ENCODE peak calls at places on chromosomes 12 and 14, in seven cellular contexts. One of them, this sample, is unnamed.

GRCh38 chr14:80388980-80389711 is 177.8 kb upstream of the DIO2 start:
- DNase-seq in renal cortical epithelial cell: peak
- DNase-seq in GM19239: no peak
- DNase-seq in HuH-7.5: no peak
- DNase-seq in stimulated activated CD4-positive, alpha-beta T cell treated with anti-CD3 and anti-CD28 coated beads, Interleukin-4, amount 100 ng/mL, for 24 hours: no peak
- DNase-seq in NCI-H524: no peak
- DNase-seq in GM04503: peak
- DNase-seq in this sample: no peak

GRCh38 chr12:21939435-21939834 is 1.8 kb downstream of the ABCC9 start:
- DNase-seq in GM19239: no peak
- DNase-seq in NCI-H524: peak
- DNase-seq in renal cortical epithelial cell: no peak
- DNase-seq in GM04503: no peak
- DNase-seq in HuH-7.5: no peak
- DNase-seq in stimulated activated CD4-positive, alpha-beta T cell treated with anti-CD3 and anti-CD28 coated beads, Interleukin-4, amount 100 ng/mL, for 24 hours: no peak
- DNase-seq in this sample: no peak

GRCh38 chr12:131709226-131709625 is 1.7 kb upstream of the SFSWAP start:
- DNase-seq in GM19239: no peak
- DNase-seq in NCI-H524: no peak
- DNase-seq in HuH-7.5: no peak
- DNase-seq in GM04503: no peak
- DNase-seq in renal cortical epithelial cell: no peak
- DNase-seq in stimulated activated CD4-positive, alpha-beta T cell treated with anti-CD3 and anti-CD28 coated beads, Interleukin-4, amount 100 ng/mL, for 24 hours: no peak
- DNase-seq in this sample: no peak

GRCh38 chr14:62071029-62071428 is 308.8 kb downstream of the SNAPC1 start:
- DNase-seq in stimulated activated CD4-positive, alpha-beta T cell treated with anti-CD3 and anti-CD28 coated beads, Interleukin-4, amount 100 ng/mL, for 24 hours: no peak
- DNase-seq in renal cortical epithelial cell: peak
- DNase-seq in NCI-H524: peak
- DNase-seq in GM04503: no peak
- DNase-seq in GM19239: no peak
- DNase-seq in HuH-7.5: no peak
- DNase-seq in this sample: no peak

GRCh38 chr14:50447491-50447890 is 50.8 kb upstream of the CDKL1 start:
- DNase-seq in NCI-H524: no peak
- DNase-seq in renal cortical epithelial cell: peak
- DNase-seq in HuH-7.5: no peak
- DNase-seq in GM04503: no peak
- DNase-seq in stimulated activated CD4-positive, alpha-beta T cell treated with anti-CD3 and anti-CD28 coated beads, Interleukin-4, amount 100 ng/mL, for 24 hours: no peak
- DNase-seq in GM19239: no peak
- DNase-seq in this sample: no peak

GRCh38 chr14:83071888-83072501 is 1538.3 kb upstream of the SEL1L start:
- DNase-seq in renal cortical epithelial cell: peak
- DNase-seq in GM04503: no peak
- DNase-seq in NCI-H524: peak
- DNase-seq in HuH-7.5: no peak
- DNase-seq in GM19239: no peak
- DNase-seq in stimulated activated CD4-positive, alpha-beta T cell treated with anti-CD3 and anti-CD28 coated beads, Interleukin-4, amount 100 ng/mL, for 24 hours: no peak
- DNase-seq in this sample: no peak

GRCh38 chr12:11861155-11861863 is 209.4 kb upstream of the BCL2L14 start:
- DNase-seq in HuH-7.5: no peak
- DNase-seq in stimulated activated CD4-positive, alpha-beta T cell treated with anti-CD3 and anti-CD28 coated beads, Interleukin-4, amount 100 ng/mL, for 24 hours: no peak
- DNase-seq in GM04503: no peak
- DNase-seq in GM19239: no peak
- DNase-seq in NCI-H524: no peak
- DNase-seq in renal cortical epithelial cell: no peak
- DNase-seq in this sample: no peak

GRCh38 chr12:80936642-80937390 is 918 bp downstream of the LIN7A start:
- DNase-seq in GM04503: peak
- DNase-seq in renal cortical epithelial cell: peak
- DNase-seq in stimulated activated CD4-positive, alpha-beta T cell treated with anti-CD3 and anti-CD28 coated beads, Interleukin-4, amount 100 ng/mL, for 24 hours: no peak
- DNase-seq in HuH-7.5: peak
- DNase-seq in GM19239: no peak
- DNase-seq in NCI-H524: no peak
- DNase-seq in this sample: no peak

GRCh38 chr12:42921741-42922511 is 332.4 kb upstream of the PRICKLE1 start:
- DNase-seq in HuH-7.5: no peak
- DNase-seq in renal cortical epithelial cell: peak
- DNase-seq in GM19239: no peak
- DNase-seq in NCI-H524: no peak
- DNase-seq in GM04503: no peak
- DNase-seq in stimulated activated CD4-positive, alpha-beta T cell treated with anti-CD3 and anti-CD28 coated beads, Interleukin-4, amount 100 ng/mL, for 24 hours: no peak
- DNase-seq in this sample: no peak

GRCh38 chr12:59283012-59283411 is 312.8 kb upstream of the SLC16A7 start:
- DNase-seq in stimulated activated CD4-positive, alpha-beta T cell treated with anti-CD3 and anti-CD28 coated beads, Interleukin-4, amount 100 ng/mL, for 24 hours: no peak
- DNase-seq in renal cortical epithelial cell: no peak
- DNase-seq in GM04503: no peak
- DNase-seq in NCI-H524: no peak
- DNase-seq in GM19239: no peak
- DNase-seq in HuH-7.5: no peak
- DNase-seq in this sample: no peak

GRCh38 chr14:70724061-70724596 is 82.4 kb downstream of the TTC9 start:
- DNase-seq in GM19239: no peak
- DNase-seq in renal cortical epithelial cell: no peak
- DNase-seq in stimulated activated CD4-positive, alpha-beta T cell treated with anti-CD3 and anti-CD28 coated beads, Interleukin-4, amount 100 ng/mL, for 24 hours: no peak
- DNase-seq in HuH-7.5: no peak
- DNase-seq in NCI-H524: no peak
- DNase-seq in GM04503: no peak
- DNase-seq in this sample: no peak

GRCh38 chr12:76670776-76671175 is 93.1 kb upstream of the ZDHHC17 start:
- DNase-seq in stimulated activated CD4-positive, alpha-beta T cell treated with anti-CD3 and anti-CD28 coated beads, Interleukin-4, amount 100 ng/mL, for 24 hours: no peak
- DNase-seq in GM04503: no peak
- DNase-seq in renal cortical epithelial cell: peak
- DNase-seq in GM19239: no peak
- DNase-seq in NCI-H524: peak
- DNase-seq in HuH-7.5: no peak
- DNase-seq in this sample: no peak

GRCh38 chr14:54488318-54488645 is 498 bp downstream of the GMFB start:
- DNase-seq in GM04503: no peak
- DNase-seq in renal cortical epithelial cell: no peak
- DNase-seq in stimulated activated CD4-positive, alpha-beta T cell treated with anti-CD3 and anti-CD28 coated beads, Interleukin-4, amount 100 ng/mL, for 24 hours: no peak
- DNase-seq in NCI-H524: no peak
- DNase-seq in HuH-7.5: no peak
- DNase-seq in GM19239: no peak
- DNase-seq in this sample: no peak

GRCh38 chr12:128976120-128976519 is 122.8 kb downstream of the GLT1D1 start:
- DNase-seq in NCI-H524: peak
- DNase-seq in stimulated activated CD4-positive, alpha-beta T cell treated with anti-CD3 and anti-CD28 coated beads, Interleukin-4, amount 100 ng/mL, for 24 hours: peak
- DNase-seq in renal cortical epithelial cell: no peak
- DNase-seq in HuH-7.5: no peak
- DNase-seq in GM04503: no peak
- DNase-seq in GM19239: no peak
- DNase-seq in this sample: no peak

GRCh38 chr12:122862872-122863701 is 27.8 kb downstream of the HIP1R start:
- DNase-seq in HuH-7.5: no peak
- DNase-seq in NCI-H524: no peak
- DNase-seq in GM04503: no peak
- DNase-seq in stimulated activated CD4-positive, alpha-beta T cell treated with anti-CD3 and anti-CD28 coated beads, Interleukin-4, amount 100 ng/mL, for 24 hours: no peak
- DNase-seq in renal cortical epithelial cell: no peak
- DNase-seq in GM19239: no peak
- DNase-seq in this sample: no peak

GRCh38 chr12:28296287-28296686 is 106.0 kb downstream of the CCDC91 start:
- DNase-seq in stimulated activated CD4-positive, alpha-beta T cell treated with anti-CD3 and anti-CD28 coated beads, Interleukin-4, amount 100 ng/mL, for 24 hours: no peak
- DNase-seq in GM04503: no peak
- DNase-seq in HuH-7.5: no peak
- DNase-seq in renal cortical epithelial cell: no peak
- DNase-seq in GM19239: no peak
- DNase-seq in NCI-H524: no peak
- DNase-seq in this sample: no peak

GRCh38 chr12:2450553-2450952 is 344.2 kb upstream of the FKBP4 start:
- DNase-seq in renal cortical epithelial cell: no peak
- DNase-seq in GM04503: no peak
- DNase-seq in HuH-7.5: no peak
- DNase-seq in GM19239: no peak
- DNase-seq in stimulated activated CD4-positive, alpha-beta T cell treated with anti-CD3 and anti-CD28 coated beads, Interleukin-4, amount 100 ng/mL, for 24 hours: no peak
- DNase-seq in NCI-H524: no peak
- DNase-seq in this sample: no peak

GRCh38 chr12:75747572-75747995 is 236.2 kb upstream of the KRR1 start:
- DNase-seq in HuH-7.5: no peak
- DNase-seq in stimulated activated CD4-positive, alpha-beta T cell treated with anti-CD3 and anti-CD28 coated beads, Interleukin-4, amount 100 ng/mL, for 24 hours: no peak
- DNase-seq in GM04503: no peak
- DNase-seq in renal cortical epithelial cell: peak
- DNase-seq in NCI-H524: no peak
- DNase-seq in GM19239: no peak
- DNase-seq in this sample: no peak

GRCh38 chr12:2154050-2154449 is 101.3 kb downstream of the CACNA1C start:
- DNase-seq in NCI-H524: no peak
- DNase-seq in HuH-7.5: no peak
- DNase-seq in GM19239: no peak
- DNase-seq in GM04503: no peak
- DNase-seq in stimulated activated CD4-positive, alpha-beta T cell treated with anti-CD3 and anti-CD28 coated beads, Interleukin-4, amount 100 ng/mL, for 24 hours: no peak
- DNase-seq in renal cortical epithelial cell: no peak
- DNase-seq in this sample: no peak

GRCh38 chr14:56862843-56863242 is 52.6 kb upstream of the OTX2 start:
- DNase-seq in stimulated activated CD4-positive, alpha-beta T cell treated with anti-CD3 and anti-CD28 coated beads, Interleukin-4, amount 100 ng/mL, for 24 hours: no peak
- DNase-seq in NCI-H524: no peak
- DNase-seq in HuH-7.5: no peak
- DNase-seq in renal cortical epithelial cell: no peak
- DNase-seq in GM04503: no peak
- DNase-seq in GM19239: no peak
- DNase-seq in this sample: no peak

GRCh38 chr12:120231316-120232011 is 30.6 kb upstream of the RPLP0 start:
- DNase-seq in HuH-7.5: no peak
- DNase-seq in renal cortical epithelial cell: peak
- DNase-seq in GM04503: peak
- DNase-seq in GM19239: no peak
- DNase-seq in stimulated activated CD4-positive, alpha-beta T cell treated with anti-CD3 and anti-CD28 coated beads, Interleukin-4, amount 100 ng/mL, for 24 hours: peak
- DNase-seq in NCI-H524: no peak
- DNase-seq in this sample: peak

GRCh38 chr12:121253638-121254335 is 42.7 kb downstream of the CAMKK2 start:
- DNase-seq in GM19239: no peak
- DNase-seq in renal cortical epithelial cell: no peak
- DNase-seq in GM04503: no peak
- DNase-seq in NCI-H524: no peak
- DNase-seq in HuH-7.5: no peak
- DNase-seq in stimulated activated CD4-positive, alpha-beta T cell treated with anti-CD3 and anti-CD28 coated beads, Interleukin-4, amount 100 ng/mL, for 24 hours: no peak
- DNase-seq in this sample: no peak

GRCh38 chr12:71166869-71167268 is 9.1 kb upstream of the TSPAN8 start:
- DNase-seq in HuH-7.5: no peak
- DNase-seq in GM04503: no peak
- DNase-seq in renal cortical epithelial cell: no peak
- DNase-seq in stimulated activated CD4-positive, alpha-beta T cell treated with anti-CD3 and anti-CD28 coated beads, Interleukin-4, amount 100 ng/mL, for 24 hours: no peak
- DNase-seq in NCI-H524: no peak
- DNase-seq in GM19239: no peak
- DNase-seq in this sample: no peak

GRCh38 chr12:110107369-110108281 is 16.5 kb upstream of the IFT81 start:
- DNase-seq in stimulated activated CD4-positive, alpha-beta T cell treated with anti-CD3 and anti-CD28 coated beads, Interleukin-4, amount 100 ng/mL, for 24 hours: no peak
- DNase-seq in GM04503: peak
- DNase-seq in GM19239: no peak
- DNase-seq in renal cortical epithelial cell: peak
- DNase-seq in HuH-7.5: no peak
- DNase-seq in NCI-H524: no peak
- DNase-seq in this sample: no peak

GRCh38 chr14:90698379-90698869 is 117.8 kb downstream of the TTC7B start:
- DNase-seq in GM19239: no peak
- DNase-seq in NCI-H524: peak
- DNase-seq in stimulated activated CD4-positive, alpha-beta T cell treated with anti-CD3 and anti-CD28 coated beads, Interleukin-4, amount 100 ng/mL, for 24 hours: no peak
- DNase-seq in renal cortical epithelial cell: peak
- DNase-seq in GM04503: peak
- DNase-seq in HuH-7.5: no peak
- DNase-seq in this sample: no peak

GRCh38 chr12:109875572-109876131 is 4.7 kb downstream of the GLTP start:
- DNase-seq in HuH-7.5: no peak
- DNase-seq in GM04503: no peak
- DNase-seq in NCI-H524: no peak
- DNase-seq in renal cortical epithelial cell: peak
- DNase-seq in stimulated activated CD4-positive, alpha-beta T cell treated with anti-CD3 and anti-CD28 coated beads, Interleukin-4, amount 100 ng/mL, for 24 hours: no peak
- DNase-seq in GM19239: no peak
- DNase-seq in this sample: no peak

GRCh38 chr12:121946313-121947025 is 28.1 kb downstream of the CFAP251 start:
- DNase-seq in stimulated activated CD4-positive, alpha-beta T cell treated with anti-CD3 and anti-CD28 coated beads, Interleukin-4, amount 100 ng/mL, for 24 hours: no peak
- DNase-seq in GM19239: no peak
- DNase-seq in HuH-7.5: no peak
- DNase-seq in GM04503: no peak
- DNase-seq in NCI-H524: no peak
- DNase-seq in renal cortical epithelial cell: no peak
- DNase-seq in this sample: no peak

GRCh38 chr12:30301291-30301690 is 394.4 kb downstream of the IPO8 start:
- DNase-seq in GM19239: no peak
- DNase-seq in GM04503: no peak
- DNase-seq in stimulated activated CD4-positive, alpha-beta T cell treated with anti-CD3 and anti-CD28 coated beads, Interleukin-4, amount 100 ng/mL, for 24 hours: no peak
- DNase-seq in NCI-H524: no peak
- DNase-seq in renal cortical epithelial cell: no peak
- DNase-seq in HuH-7.5: no peak
- DNase-seq in this sample: no peak

GRCh38 chr14:37985826-37986470 is 221.8 kb upstream of the SSTR1 start:
- DNase-seq in GM04503: no peak
- DNase-seq in stimulated activated CD4-positive, alpha-beta T cell treated with anti-CD3 and anti-CD28 coated beads, Interleukin-4, amount 100 ng/mL, for 24 hours: peak
- DNase-seq in renal cortical epithelial cell: peak
- DNase-seq in NCI-H524: peak
- DNase-seq in HuH-7.5: no peak
- DNase-seq in GM19239: no peak
- DNase-seq in this sample: peak